ENCODE peak calls at places on chromosomes 6 and 20, in five cellular contexts. N is EL, G is AG08395, Y is ureter, P is H9. L is an unnamed sample.

GRCh38 chr20:63330940-63331339 is 30.2 kb downstream of the CHRNA4 start:
- DNase-seq in G (no peak), Y (no peak), N (no peak), P (peak; percentile 68), L (peak; percentile 11)

GRCh38 chr6:16319813-16320532 is 81.6 kb downstream of the GMPR start:
- DNase-seq in G (peak; percentile 87), N (peak; percentile 93), Y (no peak), P (no peak), L (peak; percentile 96)

GRCh38 chr6:17740559-17741220 is 34.0 kb upstream of the NUP153 start:
- DNase-seq in G (no peak), P (no peak), N (no peak), Y (no peak), L (no peak)

GRCh38 chr6:20542927-20543602 is 8.8 kb downstream of the CDKAL1 start:
- DNase-seq in G (no peak), P (no peak), Y (no peak), N (peak; percentile 62), L (peak; percentile 73)

GRCh38 chr6:107816818-107817217 is 7.3 kb downstream of the SCML4 start:
- DNase-seq in G (no peak), N (no peak), P (no peak), Y (no peak), L (no peak)

GRCh38 chr6:137291441-137291840 is 72.3 kb upstream of the IFNGR1 start:
- DNase-seq in P (no peak), G (peak; percentile 12), Y (no peak), N (peak; percentile 46), L (peak; percentile 47)

GRCh38 chr6:130931683-130932082 is 104.5 kb downstream of the SMLR1 start:
- DNase-seq in Y (no peak), G (no peak), N (no peak), P (no peak), L (no peak)

GRCh38 chr6:142699391-142699790 is 245.6 kb downstream of the HIVEP2 start:
- DNase-seq in N (no peak), Y (no peak), P (no peak), G (no peak), L (no peak)

GRCh38 chr6:53347250-53347920 is 1.4 kb downstream of the ELOVL5 start:
- DNase-seq in P (no peak), Y (no peak), N (peak; percentile 47), G (no peak), L (peak; percentile 16)

GRCh38 chr20:32522525-32522774 is 62.7 kb downstream of the NOL4L start:
- DNase-seq in Y (no peak), N (no peak), G (no peak), P (no peak), L (no peak)

GRCh38 chr6:79377830-79378460 is 143.5 kb upstream of the HMGN3 start:
- DNase-seq in N (no peak), G (no peak), P (no peak), Y (no peak), L (peak; percentile 73)

GRCh38 chr20:46990017-46990810 is 95.6 kb downstream of the EYA2 start:
- DNase-seq in P (no peak), N (no peak), G (peak; percentile 48), Y (no peak), L (no peak)

GRCh38 chr6:145028144-145028818 is 707.0 kb downstream of the EPM2A start:
- DNase-seq in N (peak; percentile 52), G (peak; percentile 55), Y (no peak), P (no peak), L (peak; percentile 37)

GRCh38 chr20:53890434-53891305 is 179.7 kb downstream of the BCAS1 start:
- DNase-seq in Y (no peak), P (no peak), G (no peak), N (no peak), L (no peak)

GRCh38 chr6:151747890-151748289 is 59.6 kb upstream of the ESR1 start:
- DNase-seq in Y (no peak), P (no peak), N (no peak), G (no peak), L (peak; percentile 35)

GRCh38 chr20:9028419-9028818 is 40.5 kb upstream of the PLCB4 start:
- DNase-seq in G (peak; percentile 14), Y (no peak), N (peak; percentile 42), P (no peak), L (peak; percentile 30)

GRCh38 chr6:2977290-2977689 is 5.9 kb upstream of the SERPINB6 start:
- DNase-seq in N (no peak), Y (no peak), G (no peak), P (no peak), L (no peak)

GRCh38 chr6:47111685-47112084 is 69.6 kb upstream of the ADGRF1 start:
- DNase-seq in P (no peak), N (peak; percentile 74), Y (no peak), G (no peak), L (no peak)

GRCh38 chr20:10367921-10368701 is 65.9 kb downstream of the MKKS start:
- DNase-seq in G (no peak), P (no peak), N (no peak), Y (no peak), L (no peak)

GRCh38 chr20:57680131-57680716 is 29.6 kb downstream of the PMEPA1 start:
- DNase-seq in G (no peak), Y (no peak), N (no peak), P (no peak), L (no peak)

GRCh38 chr20:35344354-35344837 is 52.2 kb upstream of the FAM83C start:
- DNase-seq in N (peak; percentile 89), G (peak; percentile 49), Y (peak; percentile 54), P (no peak), L (peak; percentile 95)

GRCh38 chr6:20584100-20584731 is 50.0 kb downstream of the CDKAL1 start:
- DNase-seq in N (no peak), G (no peak), Y (no peak), P (no peak), L (no peak)

GRCh38 chr6:24761851-24762250 is 12.9 kb upstream of the GMNN start:
- DNase-seq in Y (no peak), P (no peak), N (no peak), G (no peak), L (no peak)

GRCh38 chr6:20118877-20119276 is 93.4 kb downstream of the MBOAT1 start:
- DNase-seq in N (no peak), P (no peak), Y (no peak), G (no peak), L (no peak)

GRCh38 chr20:51381557-51381956 is 161.0 kb downstream of the NFATC2 start:
- DNase-seq in N (no peak), Y (no peak), G (no peak), P (no peak), L (no peak)

GRCh38 chr6:130959938-130960337 is 103.1 kb downstream of the EPB41L2 start:
- DNase-seq in G (no peak), Y (no peak), N (no peak), P (no peak), L (no peak)

GRCh38 chr20:2652724-2653510 is 485 bp downstream of the NOP56 start:
- DNase-seq in G (peak; percentile 31), P (no peak), Y (no peak), N (no peak), L (peak; percentile 51)

GRCh38 chr6:166204852-166205650 is 37.4 kb upstream of the TBXT start:
- DNase-seq in N (peak; percentile 7), G (no peak), P (no peak), Y (no peak), L (no peak)

GRCh38 chr6:81929828-81930227 is 177.3 kb upstream of the TENT5A start:
- DNase-seq in Y (no peak), N (no peak), P (no peak), G (peak; percentile 28), L (no peak)

GRCh38 chr6:47428288-47428687 is 49.3 kb upstream of the CD2AP start:
- DNase-seq in P (peak; percentile 41), Y (no peak), N (no peak), G (no peak), L (no peak)

GRCh38 chr6:137334884-137335283 is 115.7 kb upstream of the IFNGR1 start:
- DNase-seq in P (no peak), N (no peak), G (no peak), Y (no peak), L (no peak)

GRCh38 chr6:168217880-168218537 is 101.6 kb downstream of the DACT2 start:
- DNase-seq in Y (no peak), P (no peak), N (no peak), G (no peak), L (no peak)

GRCh38 chr20:62355527-62356142 is 11.5 kb downstream of the LAMA5 start:
- DNase-seq in G (no peak), N (peak; percentile 38), Y (no peak), P (no peak), L (peak; percentile 58)

GRCh38 chr6:33856655-33857054 is 52.9 kb upstream of the MLN start:
- DNase-seq in P (no peak), Y (peak; percentile 49), G (no peak), N (no peak), L (no peak)

GRCh38 chr6:56766806-56767178 is 124.1 kb upstream of the DST start:
- DNase-seq in Y (no peak), G (no peak), P (no peak), N (peak; percentile 83), L (peak; percentile 67)

GRCh38 chr6:11085758-11086435 is 7.7 kb upstream of the SMIM13 start:
- DNase-seq in Y (no peak), G (peak; percentile 74), N (peak; percentile 67), P (no peak), L (peak; percentile 26)

GRCh38 chr6:103017878-103018277 is 1624.4 kb downstream of the GRIK2 start:
- DNase-seq in G (no peak), Y (no peak), P (no peak), N (no peak), L (no peak)

GRCh38 chr6:132333639-132334516 is 67.4 kb downstream of the MOXD1 start:
- DNase-seq in G (peak; percentile 89), P (no peak), Y (no peak), N (peak; percentile 96), L (peak; percentile 92)